ENCODE peak calls at places on chromosomes 12 and 14, in seven cellular contexts. R is uterus, I is PC-3, W is fibroblast of lung, D is left ventricle myocardium inferior, X is upper lobe of left lung, P is adrenal gland. N is an unnamed sample. For H3K4me1, the result is how much of the 10 kb centered on the place peaks cover.

GRCh38 chr14:30472001-30472400 is 87.0 kb upstream of the G2E3 start:
- DNase-seq in W (no peak), I (no peak), X (no peak), P (no peak), D (no peak), R (no peak), N (no peak)

GRCh38 chr14:74085828-74086227 is 1.1 kb downstream of the LIN52 start:
- DNase-seq in R (no peak), W (no peak), I (no peak), D (no peak), P (no peak), X (no peak), N (no peak)

GRCh38 chr14:18656627-18657026 is 55.7 kb downstream of the OR11H12 start:
- DNase-seq in D (no peak), P (no peak), W (no peak), X (no peak), I (no peak), R (no peak), N (no peak)

GRCh38 chr12:113066806-113067400 is 10.4 kb downstream of the DTX1 start:
- DNase-seq in R (no peak), X (peak), P (no peak), D (no peak), I (no peak), W (no peak), N (no peak)

GRCh38 chr12:56158926-56159461 is 835 bp downstream of the MYL6 start:
- DNase-seq in D (peak), R (peak), X (no peak), I (peak), W (peak), P (peak), N (peak)

GRCh38 chr12:19946549-19946948 is 421.8 kb upstream of the PDE3A start:
- DNase-seq in I (peak), D (no peak), W (peak), P (no peak), X (no peak), R (no peak), N (no peak)

GRCh38 chr12:80778005-80778541 is 61.4 kb downstream of the MYF5 start:
- DNase-seq in I (peak), D (peak), X (no peak), P (peak), R (peak), W (peak), N (peak)

GRCh38 chr12:88553941-88554658 is 26.2 kb downstream of the KITLG start:
- DNase-seq in W (peak), R (no peak), P (no peak), I (peak), X (no peak), D (no peak), N (no peak)

GRCh38 chr14:39582028-39582654 is 149.9 kb upstream of the FBXO33 start:
- DNase-seq in I (no peak), D (no peak), P (no peak), R (no peak), W (no peak), X (no peak), N (no peak)

GRCh38 chr12:19431407-19432308 is 7.6 kb upstream of the AEBP2 start:
- DNase-seq in I (peak), P (no peak), D (no peak), R (no peak), W (peak), X (no peak), N (no peak)

GRCh38 chr14:90720336-90720735 is 95.9 kb downstream of the TTC7B start:
- DNase-seq in X (no peak), W (no peak), D (no peak), R (no peak), I (no peak), P (no peak), N (no peak)

GRCh38 chr14:95320076-95320895 is 578 bp upstream of the CLMN start:
- DNase-seq in P (no peak), D (peak), I (no peak), X (peak), R (peak), W (no peak), N (no peak)

GRCh38 chr14:68814376-68815287 is 21.8 kb upstream of the ZFP36L1 start:
- DNase-seq in P (peak), R (peak), I (peak), D (no peak), X (no peak), W (peak), N (peak)
- H3K27ac ChIP-seq in P (peak), R (peak), I (peak), D (peak), X (peak), W (peak), N (peak)

DNA sequence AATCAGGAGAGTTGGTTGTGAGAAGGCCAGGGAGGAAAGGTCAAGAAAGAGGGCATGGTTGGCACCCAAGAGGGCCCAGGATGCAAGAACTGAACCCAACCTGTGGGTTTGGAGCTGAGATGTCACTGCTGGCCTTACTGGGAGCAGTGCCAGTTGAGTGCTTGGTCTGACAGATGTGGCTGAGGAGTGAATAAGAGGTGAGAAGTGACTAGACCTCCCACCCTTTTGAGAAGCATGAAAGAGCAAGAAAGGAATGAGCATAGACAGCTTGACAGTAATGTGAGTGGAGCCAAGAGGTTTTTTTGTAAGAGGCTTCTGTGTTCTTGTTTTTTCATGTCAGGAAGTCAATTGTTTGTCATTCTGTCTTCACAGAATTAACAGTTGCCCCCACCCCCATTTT is 95.3 kb downstream of the FGD4 start:
- DNase-seq in I (peak), X (no peak), P (no peak), D (no peak), W (no peak), R (no peak), N (no peak)
- H3K4me1 ChIP-seq in I (under half), X (under half), P (under half), D (under half), W (under half), R (under half), N (under half)

GRCh38 chr12:65825323-65825572 is 965 bp downstream of the HMGA2 start:
- DNase-seq in D (no peak), P (no peak), I (no peak), R (no peak), X (no peak), W (no peak), N (no peak)

GRCh38 chr12:65822732-65823480 is 1.4 kb upstream of the HMGA2 start:
- DNase-seq in X (no peak), P (no peak), W (peak), R (no peak), I (peak), D (no peak), N (peak)

GRCh38 chr12:65825573-65826512 is 1.6 kb downstream of the HMGA2 start:
- DNase-seq in P (no peak), W (peak), D (no peak), R (no peak), X (peak), I (peak), N (peak)

GRCh38 chr12:65824314-65824563 is at the start of gene HMGA2:
- DNase-seq in D (no peak), P (no peak), W (peak), X (peak), R (no peak), I (peak), N (peak)

DNA sequence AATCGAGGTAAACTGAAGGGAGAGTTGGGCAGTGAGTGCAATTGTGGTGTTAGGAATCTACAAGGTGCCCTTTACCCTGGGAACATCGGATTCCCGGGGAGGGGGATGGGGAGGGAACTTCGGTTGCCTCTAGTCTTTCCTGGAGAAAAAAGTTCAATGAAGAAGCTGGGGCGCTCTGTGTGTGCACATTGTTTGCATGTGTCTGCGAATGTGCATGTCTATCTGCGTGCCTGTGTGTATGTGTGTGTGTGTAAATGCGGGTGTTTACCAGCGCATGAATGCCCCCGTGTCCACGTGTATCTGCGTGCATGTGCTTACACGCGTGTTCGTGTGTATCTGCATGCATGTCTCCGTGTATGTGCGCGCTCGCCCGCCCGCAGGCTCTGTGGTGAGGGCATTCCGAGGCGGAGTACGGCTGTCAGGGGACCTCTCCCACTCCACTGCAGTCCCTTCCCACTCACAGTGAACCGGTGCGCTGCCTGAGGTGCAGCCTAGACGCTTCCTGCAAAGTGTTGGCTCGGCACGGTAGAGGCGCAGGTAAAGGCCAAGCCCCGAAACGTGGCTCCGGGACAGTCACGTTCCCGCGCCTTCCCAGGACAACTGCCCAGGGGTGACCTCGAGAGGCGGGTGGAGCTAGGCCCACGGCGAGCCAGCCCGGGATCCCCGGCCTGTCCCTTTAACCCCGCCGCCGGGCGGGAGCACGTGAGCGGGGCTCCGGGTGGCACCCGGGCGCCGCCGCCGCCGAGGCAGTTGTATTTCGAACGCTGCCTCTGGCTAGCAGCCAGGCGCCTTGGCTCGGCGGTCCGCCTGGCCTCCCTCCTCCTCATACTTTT is 586 bp upstream of the HMGA2 start:
- DNase-seq in W (peak), D (no peak), R (no peak), X (peak), I (peak), P (no peak), N (peak)
- H3K4me3 ChIP-seq in W (peak), D (peak), R (peak), X (peak), I (peak), P (no peak), N (peak)

GRCh38 chr12:129997239-129997638 is 93.4 kb upstream of the TMEM132D start:
- DNase-seq in P (no peak), D (no peak), I (no peak), X (no peak), W (no peak), R (no peak), N (no peak)
- H3K27ac ChIP-seq in P (no peak), D (no peak), I (no peak), X (no peak), W (no peak), R (no peak), N (no peak)

GRCh38 chr14:69877492-69877891 is 1.7 kb upstream of the SMOC1 start:
- DNase-seq in W (peak), P (no peak), D (no peak), X (no peak), R (no peak), I (no peak), N (no peak)

GRCh38 chr14:69876848-69877306 is 2.3 kb upstream of the SMOC1 start:
- DNase-seq in R (peak), D (no peak), X (no peak), P (peak), I (no peak), W (no peak), N (no peak)

GRCh38 chr14:69876221-69876847 is 2.9 kb upstream of the SMOC1 start:
- DNase-seq in W (no peak), P (no peak), I (no peak), R (no peak), D (no peak), X (no peak), N (no peak)

GRCh38 chr14:69870613-69871012 is 8.6 kb upstream of the SMOC1 start:
- DNase-seq in P (no peak), W (no peak), R (no peak), I (no peak), D (no peak), X (no peak), N (no peak)

DNA sequence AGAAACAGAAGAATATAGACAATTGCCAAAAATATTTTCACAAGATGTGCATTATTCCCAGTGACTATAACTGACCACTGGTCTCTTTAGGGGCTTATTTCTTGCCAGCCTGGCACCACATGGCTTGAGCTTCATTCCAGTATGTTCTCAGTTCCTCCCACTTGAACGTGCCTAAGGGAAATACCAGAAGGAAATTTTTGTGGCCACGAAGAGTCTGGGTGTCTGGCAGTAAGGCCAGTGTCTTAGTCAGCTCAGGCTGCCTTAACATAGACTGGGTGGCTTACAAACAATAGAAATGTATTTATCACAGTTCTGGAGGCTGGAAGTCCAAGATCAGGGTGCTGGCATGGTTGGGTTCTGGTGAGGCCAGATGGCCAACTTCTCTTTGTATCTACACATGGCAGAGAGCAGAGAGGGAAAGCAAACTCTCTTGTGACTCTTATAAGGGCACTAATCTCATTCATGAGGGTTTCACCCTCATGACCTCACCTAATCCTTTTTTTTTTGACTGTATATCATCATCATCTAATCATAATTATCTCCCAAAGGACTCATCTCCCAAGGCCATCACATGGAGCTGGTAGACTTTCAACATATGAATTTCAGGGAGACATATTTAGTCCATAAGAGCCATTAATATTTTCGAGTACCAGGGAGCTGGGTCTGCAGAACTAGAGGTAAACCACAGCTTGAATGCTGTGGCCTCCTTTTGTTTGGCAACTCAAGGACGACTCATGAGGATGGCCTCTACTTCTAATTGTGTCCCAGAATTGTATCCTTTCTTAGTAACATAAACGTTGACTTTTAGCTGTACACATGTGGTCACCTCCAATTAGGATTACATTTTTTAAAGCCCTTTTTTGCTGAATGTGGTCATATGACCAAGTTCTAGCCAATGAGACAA is 5.1 kb upstream of the SMOC1 start:
- DNase-seq in P (no peak), W (no peak), D (no peak), R (no peak), I (no peak), X (no peak), N (no peak)
- H3K4me1 ChIP-seq in P (under half), W (under half), D (under half), R (under half), I (under half), X (under half), N (under half)